ENCODE peak calls at places on chromosome 15, in seven cellular contexts. One of them, this sample, is unnamed.

GRCh38 chr15:37086521-37086920 is 13.8 kb downstream of the MEIS2 start:
- DNase-seq in RWPE1: no peak
- DNase-seq in A172: no peak
- DNase-seq in fibroblast of villous mesenchyme: no peak
- DNase-seq in NAMALWA: peak
- DNase-seq in stimulated activated CD8-positive, alpha-beta memory T cell treated with anti-CD3 and anti-CD28 coated beads, Interleukin-4, amount 100 ng/mL, for 48 hours: no peak
- DNase-seq in thoracic aorta: no peak
- DNase-seq in this sample: no peak

GRCh38 chr15:81304226-81304625 is 19.7 kb downstream of the STARD5 start:
- DNase-seq in stimulated activated CD8-positive, alpha-beta memory T cell treated with anti-CD3 and anti-CD28 coated beads, Interleukin-4, amount 100 ng/mL, for 48 hours: no peak
- DNase-seq in NAMALWA: no peak
- DNase-seq in A172: no peak
- DNase-seq in RWPE1: no peak
- DNase-seq in fibroblast of villous mesenchyme: peak
- DNase-seq in thoracic aorta: no peak
- DNase-seq in this sample: no peak

GRCh38 chr15:66294157-66294931 is 976 bp downstream of the DIS3L start:
- DNase-seq in NAMALWA: peak
- DNase-seq in A172: peak
- DNase-seq in fibroblast of villous mesenchyme: peak
- DNase-seq in RWPE1: peak
- DNase-seq in thoracic aorta: no peak
- DNase-seq in stimulated activated CD8-positive, alpha-beta memory T cell treated with anti-CD3 and anti-CD28 coated beads, Interleukin-4, amount 100 ng/mL, for 48 hours: no peak
- DNase-seq in this sample: no peak

GRCh38 chr15:76787273-76787672 is 117.9 kb downstream of the SCAPER start:
- DNase-seq in A172: no peak
- DNase-seq in thoracic aorta: no peak
- DNase-seq in NAMALWA: no peak
- DNase-seq in RWPE1: no peak
- DNase-seq in stimulated activated CD8-positive, alpha-beta memory T cell treated with anti-CD3 and anti-CD28 coated beads, Interleukin-4, amount 100 ng/mL, for 48 hours: no peak
- DNase-seq in fibroblast of villous mesenchyme: no peak
- DNase-seq in this sample: no peak

GRCh38 chr15:29102911-29103824 is 166.5 kb downstream of the NSMCE3 start:
- DNase-seq in A172: no peak
- DNase-seq in RWPE1: no peak
- DNase-seq in stimulated activated CD8-positive, alpha-beta memory T cell treated with anti-CD3 and anti-CD28 coated beads, Interleukin-4, amount 100 ng/mL, for 48 hours: peak
- DNase-seq in NAMALWA: no peak
- DNase-seq in thoracic aorta: no peak
- DNase-seq in fibroblast of villous mesenchyme: no peak
- DNase-seq in this sample: no peak

GRCh38 chr15:30827625-30828303 is 76.0 kb upstream of the FAN1 start:
- DNase-seq in thoracic aorta: no peak
- DNase-seq in NAMALWA: no peak
- DNase-seq in A172: peak
- DNase-seq in stimulated activated CD8-positive, alpha-beta memory T cell treated with anti-CD3 and anti-CD28 coated beads, Interleukin-4, amount 100 ng/mL, for 48 hours: no peak
- DNase-seq in fibroblast of villous mesenchyme: no peak
- DNase-seq in RWPE1: no peak
- DNase-seq in this sample: no peak

GRCh38 chr15:98286831-98287230 is 326.3 kb downstream of the ARRDC4 start:
- DNase-seq in stimulated activated CD8-positive, alpha-beta memory T cell treated with anti-CD3 and anti-CD28 coated beads, Interleukin-4, amount 100 ng/mL, for 48 hours: no peak
- DNase-seq in NAMALWA: no peak
- DNase-seq in thoracic aorta: no peak
- DNase-seq in fibroblast of villous mesenchyme: peak
- DNase-seq in RWPE1: no peak
- DNase-seq in A172: peak
- DNase-seq in this sample: no peak

GRCh38 chr15:56442354-56442753 is 22.6 kb downstream of the MNS1 start:
- DNase-seq in fibroblast of villous mesenchyme: no peak
- DNase-seq in A172: no peak
- DNase-seq in RWPE1: no peak
- DNase-seq in stimulated activated CD8-positive, alpha-beta memory T cell treated with anti-CD3 and anti-CD28 coated beads, Interleukin-4, amount 100 ng/mL, for 48 hours: no peak
- DNase-seq in NAMALWA: no peak
- DNase-seq in thoracic aorta: no peak
- DNase-seq in this sample: no peak

GRCh38 chr15:39054128-39054732 is 489.6 kb upstream of the RASGRP1 start:
- DNase-seq in thoracic aorta: no peak
- DNase-seq in NAMALWA: no peak
- DNase-seq in RWPE1: no peak
- DNase-seq in fibroblast of villous mesenchyme: peak
- DNase-seq in A172: no peak
- DNase-seq in stimulated activated CD8-positive, alpha-beta memory T cell treated with anti-CD3 and anti-CD28 coated beads, Interleukin-4, amount 100 ng/mL, for 48 hours: no peak
- DNase-seq in this sample: no peak

GRCh38 chr15:50463423-50464358 is 39.5 kb downstream of the USP8 start:
- DNase-seq in A172: no peak
- DNase-seq in stimulated activated CD8-positive, alpha-beta memory T cell treated with anti-CD3 and anti-CD28 coated beads, Interleukin-4, amount 100 ng/mL, for 48 hours: no peak
- DNase-seq in fibroblast of villous mesenchyme: peak
- DNase-seq in RWPE1: no peak
- DNase-seq in thoracic aorta: no peak
- DNase-seq in NAMALWA: no peak
- DNase-seq in this sample: no peak

GRCh38 chr15:69084404-69085030 is 70.0 kb downstream of the NOX5 start:
- DNase-seq in NAMALWA: no peak
- DNase-seq in RWPE1: no peak
- DNase-seq in stimulated activated CD8-positive, alpha-beta memory T cell treated with anti-CD3 and anti-CD28 coated beads, Interleukin-4, amount 100 ng/mL, for 48 hours: no peak
- DNase-seq in fibroblast of villous mesenchyme: no peak
- DNase-seq in thoracic aorta: no peak
- DNase-seq in A172: no peak
- DNase-seq in this sample: no peak

GRCh38 chr15:58146734-58147133 is 8.6 kb downstream of the AQP9 start:
- DNase-seq in NAMALWA: no peak
- DNase-seq in stimulated activated CD8-positive, alpha-beta memory T cell treated with anti-CD3 and anti-CD28 coated beads, Interleukin-4, amount 100 ng/mL, for 48 hours: no peak
- DNase-seq in thoracic aorta: no peak
- DNase-seq in fibroblast of villous mesenchyme: peak
- DNase-seq in RWPE1: no peak
- DNase-seq in A172: peak
- DNase-seq in this sample: no peak

GRCh38 chr15:96626936-96627577 is 296.6 kb downstream of the NR2F2 start:
- DNase-seq in thoracic aorta: no peak
- DNase-seq in RWPE1: no peak
- DNase-seq in NAMALWA: no peak
- DNase-seq in A172: no peak
- DNase-seq in fibroblast of villous mesenchyme: peak
- DNase-seq in stimulated activated CD8-positive, alpha-beta memory T cell treated with anti-CD3 and anti-CD28 coated beads, Interleukin-4, amount 100 ng/mL, for 48 hours: no peak
- DNase-seq in this sample: no peak

This sample was measured in GOT3.